ENCODE peak calls at places on chromosomes 11 and 22, in seven cellular contexts. U is heart right ventricle, X is ovary, D is colonic mucosa, C is choroid plexus epithelial cell, H is cardiac muscle cell, T is AG10803. A is an unnamed sample.

GRCh38 chr11:13949876-13950275 is 12.6 kb upstream of the SPON1 start:
- DNase-seq in C (peak; percentile 13), T (no peak), X (no peak), H (peak; percentile 66), U (no peak), D (no peak), A (no peak)

GRCh38 chr22:32623943-32624342 is 149.3 kb downstream of the FBXO7 start:
- DNase-seq in T (peak; percentile 93), X (peak; percentile 72), U (peak; percentile 44), H (peak; percentile 92), C (peak; percentile 91), D (peak; percentile 62), A (peak; percentile 91)

GRCh38 chr11:73273246-73273890 is 1.2 kb downstream of the P2RY6 start:
- DNase-seq in X (no peak), U (no peak), T (no peak), C (no peak), H (no peak), D (no peak), A (no peak)

GRCh38 chr11:37496196-37496595 is 898.2 kb upstream of the RAG2 start:
- DNase-seq in C (peak; percentile 17), T (no peak), X (no peak), D (no peak), U (no peak), H (no peak), A (peak; percentile 10)

GRCh38 chr11:90241414-90241813 is 18.6 kb upstream of the CHORDC1 start:
- DNase-seq in T (no peak), D (no peak), X (no peak), H (no peak), U (no peak), C (no peak), A (peak; percentile 12)

GRCh38 chr22:49193348-49193747 is 634.3 kb downstream of the BRD1 start:
- DNase-seq in H (no peak), T (no peak), U (peak; percentile 43), X (no peak), C (no peak), D (no peak), A (no peak)

GRCh38 chr11:5280582-5281102 is 10.9 kb upstream of the HBE1 start:
- DNase-seq in H (peak; percentile 96), C (peak; percentile 99), T (peak; percentile 98), D (peak; percentile 21), X (peak; percentile 66), U (peak; percentile 16), A (peak; percentile 100)

GRCh38 chr11:62103141-62103540 is 20.7 kb upstream of the INCENP start:
- DNase-seq in X (no peak), C (no peak), T (no peak), H (no peak), U (no peak), D (no peak), A (no peak)

GRCh38 chr11:62709262-62710000 is 2.0 kb downstream of the GNG3 start:
- DNase-seq in U (peak; percentile 95), X (peak; percentile 98), C (peak; percentile 99), T (peak; percentile 98), H (peak; percentile 99), D (peak; percentile 97), A (peak; percentile 98)

GRCh38 chr11:67032830-67033555 is 10.1 kb downstream of the SYT12 start:
- DNase-seq in H (peak; percentile 90), T (peak; percentile 80), D (no peak), X (peak; percentile 20), U (no peak), C (peak; percentile 97), A (peak; percentile 92)

GRCh38 chr22:45310331-45311032 is 748 bp downstream of the FAM118A start:
- DNase-seq in D (no peak), C (no peak), T (no peak), H (no peak), X (peak; percentile 23), U (no peak), A (no peak)

GRCh38 chr22:40027191-40028097 is 32.7 kb downstream of the FAM83F start:
- DNase-seq in X (no peak), U (no peak), T (no peak), H (no peak), D (no peak), C (no peak), A (no peak)

GRCh38 chr11:11988099-11988651 is 20.3 kb downstream of the DKK3 start:
- DNase-seq in H (no peak), U (no peak), X (no peak), D (no peak), C (peak; percentile 71), T (peak; percentile 52), A (peak; percentile 86)
- TF ChIP-seq CTCF in H (no peak), U (no peak), X (no peak), D (no peak), C (no peak), T (no peak), A (no peak)

DNA sequence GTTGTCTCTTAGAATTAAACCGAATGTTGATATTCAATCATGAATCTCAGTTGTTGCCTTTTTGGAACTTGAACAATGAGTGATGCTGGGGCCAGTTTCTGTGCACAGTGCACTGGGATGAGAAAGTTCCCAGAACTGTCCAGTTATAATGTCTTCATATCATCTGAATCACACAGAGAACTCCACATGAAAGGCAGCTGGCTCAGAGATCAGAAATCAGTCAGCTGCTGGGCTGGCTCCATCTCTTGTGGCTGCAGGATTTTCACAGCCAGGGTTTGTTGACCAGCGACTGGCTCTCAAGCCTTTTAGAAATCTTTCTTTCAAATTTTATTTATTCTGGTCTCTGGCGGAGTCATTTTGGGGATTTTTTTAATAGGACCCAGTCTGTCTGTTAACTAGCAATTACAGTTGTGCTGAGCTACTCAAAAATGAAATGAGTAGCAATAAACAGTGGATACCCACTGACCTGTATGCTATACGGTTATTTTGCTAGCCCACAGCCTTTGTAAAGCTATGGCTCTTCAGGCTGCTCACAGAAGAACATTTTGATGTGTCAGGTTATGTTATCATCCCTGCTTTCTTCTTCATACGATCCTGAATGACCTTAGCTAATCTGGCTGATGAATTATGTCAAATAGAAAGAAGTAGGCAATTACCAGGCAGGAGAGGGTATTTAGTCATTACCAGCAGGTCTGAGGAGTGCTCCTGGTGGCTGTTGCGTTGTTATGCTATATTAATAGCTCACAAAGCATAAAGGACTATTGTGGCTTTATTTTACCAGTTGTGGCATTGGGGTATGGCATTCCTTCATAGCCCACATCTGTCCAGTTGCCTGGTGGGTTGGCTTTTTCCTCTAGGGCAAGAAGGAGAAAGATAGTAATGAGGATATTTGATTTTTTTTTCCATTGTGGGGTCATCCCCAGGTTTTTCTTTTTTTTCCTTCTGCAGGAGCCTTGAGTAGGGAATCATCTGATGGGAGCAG is 3.6 kb downstream of the FAT3 start:
- DNase-seq in H (no peak), C (no peak), U (no peak), T (peak; percentile 45), X (no peak), D (no peak), A (peak; percentile 11)
- H3K4me3 ChIP-seq in H (no peak overlapping the region), C (no peak overlapping the region), U (no peak overlapping the region), T (no peak overlapping the region), X (no peak overlapping the region), D (no peak overlapping the region), A (no peak overlapping the region)

DNA sequence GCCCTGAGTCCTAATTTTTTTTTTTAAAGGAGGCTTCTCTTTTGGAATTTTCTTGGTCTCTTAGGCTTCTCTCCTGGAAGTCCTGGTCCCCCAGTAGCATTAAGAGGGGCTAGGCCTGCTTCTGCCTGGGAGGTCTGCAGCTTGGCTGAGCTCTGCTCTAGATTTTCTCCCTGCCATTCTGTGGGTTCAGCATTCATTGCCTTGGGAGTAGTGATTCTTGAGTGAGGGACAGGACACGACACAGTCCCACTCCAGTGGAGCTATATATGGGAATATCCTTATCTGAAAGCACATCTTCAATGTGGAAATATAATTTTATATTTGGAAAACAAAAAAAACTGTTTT is 3.7 kb downstream of the IGSF22 start:
- DNase-seq in X (no peak), H (no peak), T (no peak), C (no peak), U (no peak), D (no peak), A (no peak)
- TF ChIP-seq CTCF in X (no peak), H (no peak), T (no peak), C (no peak), U (no peak), D (peak; percentile 9), A (no peak)

DNA sequence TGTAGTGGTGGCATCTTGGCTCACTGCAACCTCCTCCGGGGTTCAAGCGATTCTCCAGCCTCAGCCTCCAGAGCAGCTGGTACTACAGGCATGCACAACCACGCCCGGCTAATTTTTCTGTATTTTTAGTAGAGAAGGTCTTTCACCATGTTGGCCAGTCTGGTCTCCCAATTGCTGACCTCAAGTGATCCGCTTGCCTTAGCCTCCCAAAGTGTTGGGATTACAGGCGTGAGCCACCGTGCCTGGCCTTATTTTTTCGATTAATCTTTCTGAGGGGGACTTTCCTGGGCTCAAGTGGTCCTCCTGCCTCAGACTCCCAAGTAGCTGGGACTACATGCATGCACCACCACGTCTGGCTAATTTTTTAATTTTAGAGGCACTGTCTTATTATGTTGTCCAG is 5.6 kb downstream of the SNU13 start:
- DNase-seq in U (no peak), X (no peak), D (no peak), T (no peak), H (no peak), C (no peak), A (no peak)
- H3K4me3 ChIP-seq in U (no peak overlapping the region), X (no peak overlapping the region), D (peak overlapping the region; percentile 44), T (no peak overlapping the region), H (peak overlapping the region; percentile 42), C (no peak overlapping the region), A (no peak overlapping the region)

DNA sequence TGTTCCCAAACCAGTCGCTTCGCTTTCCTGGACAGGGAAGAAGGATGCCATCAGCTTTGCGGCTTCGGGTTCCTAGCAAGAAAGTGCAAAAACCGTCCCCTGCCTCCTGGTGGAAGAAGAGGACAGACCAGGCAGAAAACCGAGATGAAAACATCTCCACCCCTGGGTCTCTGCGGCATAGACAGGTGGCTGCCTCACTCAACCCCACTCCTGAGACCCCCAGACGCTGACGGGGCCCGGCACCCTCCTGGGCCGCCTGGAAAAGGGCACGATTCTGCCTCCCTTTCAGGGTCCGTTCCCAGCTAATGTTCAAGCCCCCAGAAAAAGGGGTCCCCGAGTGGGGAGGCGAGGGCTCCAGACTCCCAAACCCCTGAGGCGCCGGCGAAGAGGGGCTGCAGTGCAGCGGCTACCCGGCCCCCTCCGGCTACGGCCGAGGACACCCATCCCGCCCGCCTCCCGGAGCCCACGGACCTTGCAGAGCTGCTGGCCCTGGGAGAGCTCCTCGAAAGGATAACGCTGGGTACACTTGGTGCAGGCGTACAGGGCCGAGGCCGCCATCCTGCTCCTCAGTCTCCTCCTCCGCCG is 569 bp downstream of the FAM76B start:
- DNase-seq in H (peak; percentile 41), T (peak; percentile 47), D (no peak), X (no peak), U (no peak), C (peak; percentile 54), A (peak; percentile 45)
- TF ChIP-seq CTCF in H (peak; percentile 27), T (peak; percentile 52), D (no peak), X (no peak), U (peak; percentile 21), C (peak; percentile 55), A (peak; percentile 29)